ENCODE peak calls at places on chromosome 22, in four cellular contexts. E, M, F and T are unnamed samples.

GRCh38 chr22:43185860-43186261 is 1.1 kb downstream of the TTLL12 start:
- DNase-seq in E (no peak), M (peak; percentile 82), F (no peak), T (no peak)

GRCh38 chr22:27975381-27976013 is 56.4 kb upstream of the PITPNB start:
- DNase-seq in E (no peak), M (no peak), F (no peak), T (no peak)

GRCh38 chr22:27008454-27008853 is 351.1 kb downstream of the MIAT start:
- DNase-seq in E (no peak), M (no peak), F (no peak), T (no peak)

GRCh38 chr22:27677895-27678458 is 123.6 kb downstream of the MN1 start:
- DNase-seq in E (no peak), M (no peak), F (no peak), T (no peak)

GRCh38 chr22:20155330-20156041 is 4.6 kb upstream of the CCDC188 start:
- DNase-seq in E (no peak), M (peak; percentile 71), F (no peak), T (no peak)

GRCh38 chr22:31637938-31638618 is 23.9 kb downstream of the PISD start:
- DNase-seq in E (no peak), M (peak; percentile 46), F (peak; percentile 66), T (peak; percentile 62)

GRCh38 chr22:37403267-37403960 is 23.9 kb downstream of the ELFN2 start:
- DNase-seq in E (no peak), M (no peak), F (no peak), T (no peak)

GRCh38 chr22:27635852-27636251 is 165.7 kb downstream of the MN1 start:
- DNase-seq in E (no peak), M (no peak), F (no peak), T (no peak)

GRCh38 chr22:28105988-28106387 is 186.9 kb upstream of the PITPNB start:
- DNase-seq in E (no peak), M (no peak), F (no peak), T (no peak)

GRCh38 chr22:30375312-30375849 is 11.8 kb downstream of the RNF215 start:
- DNase-seq in E (no peak), M (no peak), F (no peak), T (no peak)

GRCh38 chr22:30902496-30903357 is 65.8 kb downstream of the MORC2 start:
- DNase-seq in E (no peak), M (no peak), F (no peak), T (no peak)

GRCh38 chr22:37905534-37906363 is at the start of gene MICALL1:
- DNase-seq in E (peak; percentile 34), M (peak; percentile 87), F (peak; percentile 97), T (peak; percentile 83)

GRCh38 chr22:19722175-19722914 is 994 bp upstream of the GP1BB start:
- DNase-seq in E (no peak), M (peak; percentile 71), F (no peak), T (no peak)

GRCh38 chr22:36136475-36136874 is 24.1 kb downstream of the APOL3 start:
- DNase-seq in E (no peak), M (no peak), F (no peak), T (no peak)

GRCh38 chr22:38114484-38115398 is 4.3 kb upstream of the BAIAP2L2 start:
- DNase-seq in E (peak; percentile 61), M (peak; percentile 93), F (peak; percentile 95), T (peak; percentile 61)

GRCh38 chr22:19429950-19430889 is 1.3 kb downstream of the HIRA start:
- DNase-seq in E (no peak), M (no peak), F (peak; percentile 53), T (peak; percentile 47)

GRCh38 chr22:32615874-32616564 is 141.4 kb downstream of the FBXO7 start:
- DNase-seq in E (no peak), M (no peak), F (no peak), T (no peak)

GRCh38 chr22:46149493-46149997 is 781 bp upstream of the PPARA start:
- DNase-seq in E (no peak), M (peak; percentile 82), F (peak; percentile 55), T (no peak)

GRCh38 chr22:38290347-38290746 is 17.5 kb upstream of the TMEM184B start:
- DNase-seq in E (no peak), M (no peak), F (no peak), T (no peak)